ENCODE peak calls at places on chromosomes 11 and 22, in seven cellular contexts. N is T-helper 2 cell, B is heart left ventricle, K is non-pigmented ciliary epithelial cell, M is DMS79 treated with DMSO at 0.1 percent for 48 hours, W is epithelial cell of esophagus, S is fibroblast of pulmonary artery. E is an unnamed sample.
A peak's percentile ranks its signal among the peaks of the same experiment; 100 is the strongest.

GRCh38 chr11:62010935-62011528 is 43.6 kb upstream of the FTH1 start:
- DNase-seq in N (no peak), B (no peak), K (no peak), M (no peak), W (no peak), S (no peak), E (no peak)

GRCh38 chr22:46354176-46354992 is 18.9 kb downstream of the TRMU start:
- DNase-seq in N (no peak), B (peak; percentile 58), K (no peak), M (no peak), W (no peak), S (no peak), E (no peak)

GRCh38 chr11:46381836-46382643 is 571 bp downstream of the MDK start:
- DNase-seq in N (no peak), B (no peak), K (no peak), M (peak; percentile 41), W (no peak), S (no peak), E (no peak)

GRCh38 chr22:28563636-28564035 is 116.0 kb downstream of the TTC28 start:
- DNase-seq in N (no peak), B (no peak), K (no peak), M (no peak), W (peak; percentile 75), S (no peak), E (no peak)

GRCh38 chr11:63944987-63945386 is 6.2 kb downstream of the NAA40 start:
- DNase-seq in N (no peak), B (no peak), K (no peak), M (no peak), W (no peak), S (no peak), E (no peak)

GRCh38 chr11:63508009-63508408 is 2.1 kb downstream of the LGALS12 start:
- DNase-seq in N (no peak), B (no peak), K (no peak), M (no peak), W (no peak), S (no peak), E (no peak)

GRCh38 chr11:125401746-125402145 is 94.3 kb downstream of the FEZ1 start:
- DNase-seq in N (no peak), B (no peak), K (no peak), M (no peak), W (no peak), S (peak; percentile 21), E (no peak)

GRCh38 chr11:66856496-66857233 is at the start of gene LRFN4:
- DNase-seq in N (peak; percentile 64), B (no peak), K (no peak), M (no peak), W (peak; percentile 70), S (no peak), E (no peak)

GRCh38 chr11:88402192-88402715 is 64.7 kb upstream of the CTSC start:
- DNase-seq in N (no peak), B (no peak), K (peak; percentile 81), M (no peak), W (peak; percentile 88), S (peak; percentile 87), E (peak; percentile 58)

GRCh38 chr11:34379081-34379480 is 21.3 kb upstream of the ABTB2 start:
- DNase-seq in N (no peak), B (no peak), K (no peak), M (no peak), W (peak; percentile 14), S (no peak), E (no peak)

GRCh38 chr11:35418847-35419712 is at the start of gene SLC1A2:
- DNase-seq in N (no peak), B (peak; percentile 66), K (no peak), M (peak; percentile 45), W (peak; percentile 19), S (peak; percentile 13), E (no peak)

GRCh38 chr11:89327885-89328284 is 150.2 kb downstream of the TYR start:
- DNase-seq in N (no peak), B (no peak), K (no peak), M (no peak), W (peak; percentile 75), S (no peak), E (no peak)

GRCh38 chr22:44916281-44917231 is 93.2 kb downstream of the PHF21B start:
- DNase-seq in N (no peak), B (peak; percentile 28), K (no peak), M (no peak), W (no peak), S (no peak), E (no peak)

GRCh38 chr11:35419713-35420333 is 465 bp upstream of the SLC1A2 start:
- DNase-seq in N (no peak), B (no peak), K (no peak), M (peak; percentile 30), W (no peak), S (no peak), E (no peak)

GRCh38 chr22:43289976-43290663 is 53.1 kb downstream of the SCUBE1 start:
- DNase-seq in N (no peak), B (peak; percentile 71), K (no peak), M (peak; percentile 60), W (peak; percentile 27), S (peak; percentile 23), E (no peak)

GRCh38 chr11:103618532-103618931 is 417.9 kb upstream of the DDI1 start:
- DNase-seq in N (no peak), B (no peak), K (no peak), M (no peak), W (peak; percentile 25), S (peak; percentile 54), E (peak; percentile 33)

GRCh38 chr11:109033627-109034340 is 368.9 kb downstream of the DDX10 start:
- DNase-seq in N (no peak), B (no peak), K (peak; percentile 90), M (no peak), W (peak; percentile 86), S (peak; percentile 98), E (peak; percentile 85)

GRCh38 chr11:66291706-66292542 is at the start of gene TMEM151A:
- DNase-seq in N (no peak), B (no peak), K (no peak), M (no peak), W (no peak), S (no peak), E (no peak)

GRCh38 chr22:39690901-39691620 is 120.5 kb downstream of the CACNA1I start:
- DNase-seq in N (no peak), B (no peak), K (no peak), M (no peak), W (no peak), S (peak; percentile 3), E (no peak)

GRCh38 chr11:131033151-131033651 is 116.9 kb upstream of the SNX19 start:
- DNase-seq in N (no peak), B (no peak), K (peak; percentile 96), M (peak; percentile 90), W (peak; percentile 99), S (peak; percentile 87), E (peak; percentile 80)

GRCh38 chr22:30261134-30261533 is 5.5 kb downstream of the OSM start:
- DNase-seq in N (no peak), B (no peak), K (no peak), M (no peak), W (no peak), S (no peak), E (no peak)

GRCh38 chr11:250740-251299 is 14.0 kb downstream of the PSMD13 start:
- DNase-seq in N (peak; percentile 69), B (peak; percentile 75), K (no peak), M (no peak), W (peak; percentile 66), S (peak; percentile 69), E (no peak)

GRCh38 chr11:125390949-125391348 is 105.1 kb downstream of the FEZ1 start:
- DNase-seq in N (no peak), B (no peak), K (no peak), M (no peak), W (no peak), S (peak; percentile 81), E (peak; percentile 26)